ENCODE peak calls at places on chromosome 14, in four cellular contexts. P, J, X and W are unnamed samples.

GRCh38 chr14:78220273-78220672 is 50.1 kb downstream of the NRXN3 start:
- DNase-seq in P (no peak), J (no peak), X (no peak), W (no peak)

GRCh38 chr14:59154383-59154782 is 34.1 kb upstream of the DAAM1 start:
- DNase-seq in P (no peak), J (no peak), X (no peak), W (no peak)

GRCh38 chr14:99374964-99375363 is 103.0 kb upstream of the BCL11B start:
- DNase-seq in P (no peak), J (no peak), X (no peak), W (no peak)

GRCh38 chr14:100523536-100524025 is 63.6 kb downstream of the BEGAIN start:
- DNase-seq in P (no peak), J (no peak), X (no peak), W (no peak)

GRCh38 chr14:61923348-61923747 is 161.1 kb downstream of the SNAPC1 start:
- DNase-seq in P (no peak), J (no peak), X (peak), W (peak)

GRCh38 chr14:75972729-75973480 is 8.9 kb downstream of the TGFB3 start:
- DNase-seq in P (no peak), J (no peak), X (no peak), W (no peak)

GRCh38 chr14:102233081-102233480 is 71.9 kb downstream of the MOK start:
- DNase-seq in P (no peak), J (no peak), X (no peak), W (no peak)

GRCh38 chr14:69244946-69245345 is 15.0 kb upstream of the GALNT16 start:
- DNase-seq in P (no peak), J (no peak), X (no peak), W (no peak)

GRCh38 chr14:92443741-92444140 is 69.8 kb upstream of the RIN3 start:
- DNase-seq in P (no peak), J (no peak), X (no peak), W (no peak)

GRCh38 chr14:88551936-88552565 is 2.8 kb downstream of the PTPN21 start:
- DNase-seq in P (no peak), J (no peak), X (peak), W (peak)

GRCh38 chr14:102579696-102580551 is 12.5 kb upstream of the RCOR1 start:
- DNase-seq in P (no peak), J (peak), X (peak), W (peak)

GRCh38 chr14:29603721-29604120 is 323.9 kb downstream of the PRKD1 start:
- DNase-seq in P (no peak), J (no peak), X (no peak), W (no peak)

GRCh38 chr14:61153914-61154545 is 127.1 kb downstream of the TMEM30B start:
- DNase-seq in P (no peak), J (no peak), X (no peak), W (no peak)

GRCh38 chr14:77098470-77099353 is 654 bp downstream of the CIPC start:
- DNase-seq in P (no peak), J (peak), X (peak), W (no peak)

GRCh38 chr14:101411770-101412169 is 149.5 kb upstream of the DIO3 start:
- DNase-seq in P (no peak), J (no peak), X (no peak), W (no peak)

GRCh38 chr14:95482967-95483842 is 33.2 kb downstream of the SYNE3 start:
- DNase-seq in P (peak), J (peak), X (peak), W (peak)

GRCh38 chr14:105119410-105120025 is 49.1 kb downstream of the JAG2 start:
- DNase-seq in P (no peak), J (no peak), X (no peak), W (no peak)

GRCh38 chr14:47278233-47278842 is 397.1 kb downstream of the MDGA2 start:
- DNase-seq in P (peak), J (peak), X (peak), W (peak)

GRCh38 chr14:53516261-53516774 is 363.2 kb upstream of the DDHD1 start:
- DNase-seq in P (no peak), J (no peak), X (peak), W (peak)

GRCh38 chr14:75132374-75133086 is 5.7 kb upstream of the NEK9 start:
- DNase-seq in P (peak), J (peak), X (peak), W (peak)

GRCh38 chr14:49193365-49194050 is 392.7 kb downstream of the RPS29 start:
- DNase-seq in P (no peak), J (no peak), X (no peak), W (no peak)

GRCh38 chr14:74612346-74613021 is 447 bp upstream of the LTBP2 start:
- DNase-seq in P (peak), J (peak), X (peak), W (peak)

GRCh38 chr14:92844220-92844619 is 50.1 kb downstream of the GOLGA5 start:
- DNase-seq in P (no peak), J (no peak), X (peak), W (no peak)

GRCh38 chr14:32588448-32589320 is 259.6 kb downstream of the AKAP6 start:
- DNase-seq in P (peak), J (no peak), X (peak), W (peak)

GRCh38 chr14:103880986-103881926 is 33.9 kb upstream of the PPP1R13B start:
- DNase-seq in P (no peak), J (no peak), X (no peak), W (no peak)
- H3K4me2 ChIP-seq in P (peak), J (no peak), X (no peak), W (peak)

DNA sequence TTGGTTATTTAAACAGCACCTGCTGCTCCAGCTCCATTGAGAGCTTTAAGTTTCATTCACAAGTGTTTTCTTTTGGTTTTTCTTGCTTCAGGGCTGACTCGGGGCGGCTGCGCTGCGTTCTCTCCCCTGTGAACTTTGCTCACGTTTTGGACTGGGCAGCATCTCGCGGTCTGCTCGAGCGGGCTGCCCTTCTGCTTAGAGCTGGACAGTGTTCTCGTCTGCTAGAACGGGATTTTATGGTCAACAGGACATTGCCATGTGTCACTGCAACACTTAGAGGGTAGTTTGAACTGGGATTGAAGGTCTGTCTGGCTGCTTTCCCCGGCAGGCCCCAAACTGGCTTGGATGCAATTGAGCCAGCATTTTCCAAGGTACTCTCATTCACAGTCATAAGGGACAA is 57.7 kb upstream of the VRK1 start:
- DNase-seq in P (no peak), J (no peak), X (no peak), W (no peak)
- H3K4me2 ChIP-seq in P (no peak), J (no peak), X (no peak), W (no peak)

GRCh38 chr14:70684030-70684429 is 42.3 kb downstream of the TTC9 start:
- DNase-seq in P (no peak), J (no peak), X (no peak), W (no peak)
- H3K4me2 ChIP-seq in P (no peak), J (no peak), X (no peak), W (no peak)

GRCh38 chr14:64474041-64474440 is 8.7 kb downstream of the AKAP5 start:
- DNase-seq in P (no peak), J (no peak), X (no peak), W (no peak)
- H3K4me2 ChIP-seq in P (no peak), J (no peak), X (no peak), W (no peak)

DNA sequence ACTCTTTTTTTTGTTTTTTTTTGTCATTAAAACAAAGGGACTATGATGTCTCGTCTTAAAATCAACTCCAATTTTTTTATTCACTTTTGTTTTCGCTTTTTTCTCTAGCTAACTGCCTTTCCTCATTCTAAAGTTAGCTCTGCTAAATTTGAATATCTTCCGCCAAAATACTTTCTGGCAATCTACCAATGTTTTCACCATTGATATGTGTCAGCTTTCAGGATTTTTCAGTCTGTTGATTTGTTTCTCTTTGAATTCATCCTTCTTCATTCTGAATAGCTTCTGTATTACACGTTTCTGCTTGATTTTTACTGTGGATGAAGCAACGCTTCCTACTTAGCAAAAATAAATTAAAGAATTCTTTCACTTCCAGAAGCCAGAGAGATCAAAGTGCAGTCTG is 38.7 kb upstream of the NOVA1 start:
- DNase-seq in P (no peak), J (no peak), X (no peak), W (peak)
- H3K4me2 ChIP-seq in P (no peak), J (no peak), X (no peak), W (no peak)

GRCh38 chr14:91390165-91390778 is 27.3 kb downstream of the CCDC88C start:
- DNase-seq in P (no peak), J (no peak), X (no peak), W (no peak)

GRCh38 chr14:91395998-91396660 is 21.5 kb downstream of the CCDC88C start:
- DNase-seq in P (no peak), J (no peak), X (no peak), W (no peak)

GRCh38 chr14:91394105-91395081 is 23.2 kb downstream of the CCDC88C start:
- DNase-seq in P (no peak), J (no peak), X (no peak), W (no peak)

GRCh38 chr14:91395466-91395865 is 22.2 kb downstream of the CCDC88C start:
- DNase-seq in P (no peak), J (no peak), X (no peak), W (no peak)

DNA sequence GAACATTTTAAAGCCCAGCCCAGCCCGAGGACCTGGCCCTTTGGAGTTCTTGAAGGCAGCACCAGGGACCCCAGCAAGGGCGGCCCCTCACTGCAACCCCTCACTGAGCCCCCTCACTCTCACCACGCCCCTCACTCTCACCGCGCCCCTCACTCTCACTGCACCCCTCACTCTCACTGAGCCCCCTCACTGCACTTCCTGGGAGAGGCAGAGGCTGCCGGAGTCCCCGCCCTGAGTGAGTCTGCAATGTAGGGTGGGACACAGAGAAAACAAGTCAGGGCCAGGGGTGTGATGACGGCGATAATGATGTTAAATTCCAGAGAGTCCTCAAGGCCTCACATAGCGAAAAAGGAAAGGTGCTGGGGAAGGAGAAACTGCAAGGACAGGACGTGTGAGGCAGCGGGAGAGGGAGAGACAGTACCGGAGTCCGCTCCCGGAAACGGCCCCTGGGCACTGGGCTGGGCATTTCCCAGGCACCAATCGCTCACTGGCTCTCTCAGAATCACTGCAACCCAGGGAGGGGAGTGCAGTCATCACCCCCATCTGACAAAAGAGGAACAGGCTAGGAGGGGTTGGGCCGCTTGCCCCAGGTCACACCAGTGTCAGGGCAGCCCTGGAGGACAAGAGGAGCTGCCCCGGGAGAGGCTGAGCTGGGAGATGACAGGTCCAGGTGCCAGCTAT is 24.9 kb downstream of the CCDC88C start:
- DNase-seq in P (no peak), J (no peak), X (no peak), W (no peak)
- H3K4me2 ChIP-seq in P (no peak), J (no peak), X (no peak), W (no peak)

GRCh38 chr14:22096511-22096890 is 422.9 kb upstream of the OR4E1 start:
- DNase-seq in P (no peak), J (no peak), X (no peak), W (no peak)
- H3K4me2 ChIP-seq in P (no peak), J (no peak), X (no peak), W (no peak)

GRCh38 chr14:94139006-94139405 is 9.6 kb upstream of the IFI27L2 start:
- DNase-seq in P (no peak), J (no peak), X (no peak), W (no peak)

GRCh38 chr14:94138256-94138655 is 8.9 kb upstream of the IFI27L2 start:
- DNase-seq in P (no peak), J (no peak), X (no peak), W (no peak)

GRCh38 chr14:94139421-94139820 is 10.0 kb upstream of the IFI27L2 start:
- DNase-seq in P (no peak), J (no peak), X (no peak), W (no peak)

GRCh38 chr14:94135476-94135875 is 6.1 kb upstream of the IFI27L2 start:
- DNase-seq in P (no peak), J (no peak), X (no peak), W (no peak)

DNA sequence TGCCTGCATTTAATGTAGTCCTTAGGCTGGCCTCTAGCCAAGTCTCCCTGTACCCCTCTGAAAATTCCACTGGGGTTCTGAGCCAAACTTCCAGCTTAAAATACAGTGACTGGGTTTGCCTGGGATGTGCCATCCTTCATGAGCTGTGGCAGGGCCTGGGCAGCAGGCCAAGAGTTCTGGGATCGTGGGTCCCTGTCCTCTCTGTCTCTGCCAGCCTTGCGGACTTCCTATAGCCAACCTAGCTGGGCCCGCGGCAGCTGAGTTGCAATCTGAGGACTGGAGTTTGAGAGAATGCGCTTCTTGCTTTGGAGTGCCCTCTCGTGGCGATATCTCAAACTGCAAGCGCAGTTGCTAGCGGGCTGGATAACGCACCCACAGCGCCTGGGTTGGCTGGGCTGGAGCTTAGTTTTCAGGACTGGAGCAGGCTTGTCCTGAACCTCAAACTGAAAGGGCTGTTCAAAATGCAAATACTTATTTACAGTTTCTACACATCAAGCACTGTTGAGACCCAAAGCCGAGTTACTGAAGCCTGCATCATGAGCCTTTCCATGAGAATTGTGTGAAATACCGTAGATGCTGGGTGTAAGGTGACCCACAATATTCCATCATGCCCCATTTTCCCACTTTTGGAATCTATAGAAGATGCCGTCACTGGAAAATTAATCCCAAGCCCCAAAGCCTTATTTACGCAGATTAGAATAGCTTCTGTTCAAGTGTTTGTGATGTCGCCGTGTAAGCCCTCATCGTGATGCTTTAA is 7.3 kb upstream of the IFI27L2 start:
- DNase-seq in P (peak), J (peak), X (peak), W (peak)
- H3K4me2 ChIP-seq in P (peak), J (no peak), X (no peak), W (peak)